ENCODE peak calls at places on chromosomes 5 and 9, in ten cellular contexts. C is SJSA1; Q is sigmoid colon; M is heart right ventricle; U is iPS DF 6.9; R is naive thymus-derived CD4-positive, alpha-beta T cell; F is brain microvascular endothelial cell; K is psoas muscle; P is HL-60; V is effector memory CD4-positive, alpha-beta T cell. W is an unnamed sample.
A peak's percentile ranks its signal among the peaks of the same experiment; 100 is the strongest.

GRCh38 chr5:14724633-14725032 is 60.1 kb downstream of the OTULIN start:
- DNase-seq in C (no peak), Q (no peak), M (no peak), U (no peak), R (no peak), F (no peak), K (no peak), P (peak; percentile 73), V (no peak), W (no peak)

GRCh38 chr5:94690778-94691177 is 72.3 kb downstream of the SLF1 start:
- DNase-seq in C (no peak), Q (no peak), M (no peak), U (no peak), R (no peak), F (no peak), K (no peak), P (no peak), V (no peak), W (no peak)

GRCh38 chr5:163712011-163712410 is 206.6 kb downstream of the MAT2B start:
- DNase-seq in C (no peak), Q (no peak), M (no peak), U (no peak), R (no peak), F (no peak), K (no peak), P (no peak), V (no peak), W (no peak)

GRCh38 chr5:178363501-178364325 is 131.1 kb upstream of the PHYKPL start:
- DNase-seq in C (no peak), Q (no peak), M (no peak), U (no peak), R (no peak), F (no peak), K (no peak), P (peak; percentile 24), V (no peak), W (no peak)

GRCh38 chr5:31106742-31107546 is 86.5 kb upstream of the CDH6 start:
- DNase-seq in C (peak; percentile 8), Q (no peak), M (no peak), U (no peak), R (no peak), F (peak; percentile 66), K (no peak), P (no peak), V (no peak), W (no peak)

GRCh38 chr9:136747161-136748060 is 914 bp downstream of the LCN6 start:
- DNase-seq in C (no peak), Q (no peak), M (no peak), U (no peak), R (no peak), F (no peak), K (no peak), P (no peak), V (no peak), W (no peak)

GRCh38 chr9:116163293-116164055 is 9.9 kb downstream of the PAPPA start:
- DNase-seq in C (no peak), Q (no peak), M (no peak), U (no peak), R (no peak), F (no peak), K (no peak), P (no peak), V (no peak), W (no peak)

GRCh38 chr5:79514391-79515105 is 614 bp upstream of the HOMER1 start:
- DNase-seq in C (peak; percentile 89), Q (peak; percentile 97), M (peak; percentile 89), U (peak; percentile 91), R (peak; percentile 88), F (peak; percentile 86), K (peak; percentile 88), P (peak; percentile 81), V (peak; percentile 85), W (peak; percentile 37)

GRCh38 chr9:36939655-36940578 is 94.2 kb downstream of the PAX5 start:
- DNase-seq in C (no peak), Q (no peak), M (no peak), U (no peak), R (peak; percentile 11), F (no peak), K (no peak), P (no peak), V (no peak), W (no peak)

GRCh38 chr9:82332018-82332773 is 343.6 kb downstream of the SPATA31D1 start:
- DNase-seq in C (peak; percentile 86), Q (no peak), M (no peak), U (no peak), R (no peak), F (peak; percentile 61), K (no peak), P (no peak), V (no peak), W (peak; percentile 40)

GRCh38 chr5:116858705-116859333 is 284.2 kb upstream of the SEMA6A start:
- DNase-seq in C (no peak), Q (no peak), M (no peak), U (no peak), R (no peak), F (no peak), K (no peak), P (no peak), V (no peak), W (no peak)

GRCh38 chr5:16914584-16914983 is 21.5 kb downstream of the MYO10 start:
- DNase-seq in C (no peak), Q (no peak), M (no peak), U (no peak), R (no peak), F (no peak), K (no peak), P (no peak), V (no peak), W (no peak)

GRCh38 chr5:72151646-72152045 is 44.4 kb downstream of the MAP1B start:
- DNase-seq in C (no peak), Q (no peak), M (no peak), U (no peak), R (no peak), F (no peak), K (no peak), P (no peak), V (no peak), W (no peak)

GRCh38 chr5:151678713-151679112 is 8.0 kb downstream of the SPARC start:
- DNase-seq in C (no peak), Q (peak; percentile 45), M (no peak), U (no peak), R (no peak), F (no peak), K (no peak), P (no peak), V (no peak), W (no peak)

GRCh38 chr5:128144491-128144890 is 60.9 kb downstream of the SLC12A2 start:
- DNase-seq in C (no peak), Q (no peak), M (no peak), U (no peak), R (no peak), F (peak; percentile 21), K (no peak), P (no peak), V (no peak), W (no peak)

GRCh38 chr9:95446259-95446658 is 70.5 kb downstream of the PTCH1 start:
- DNase-seq in C (no peak), Q (no peak), M (no peak), U (no peak), R (no peak), F (no peak), K (no peak), P (no peak), V (no peak), W (no peak)

GRCh38 chr5:9245071-9245470 is 300.8 kb downstream of the SEMA5A start:
- DNase-seq in C (no peak), Q (no peak), M (no peak), U (no peak), R (no peak), F (peak; percentile 62), K (no peak), P (no peak), V (no peak), W (no peak)

GRCh38 chr9:101311759-101312420 is 72.9 kb downstream of the BAAT start:
- DNase-seq in C (peak; percentile 31), Q (no peak), M (no peak), U (peak; percentile 41), R (no peak), F (peak; percentile 60), K (no peak), P (peak; percentile 54), V (no peak), W (no peak)

GRCh38 chr9:72983056-72983455 is 30.2 kb upstream of the ALDH1A1 start:
- DNase-seq in C (no peak), Q (no peak), M (no peak), U (no peak), R (no peak), F (no peak), K (no peak), P (no peak), V (no peak), W (no peak)
- H3K27ac ChIP-seq in C (no peak overlapping the region), Q (peak overlapping the region; percentile 63), M (no peak overlapping the region), U (no peak overlapping the region), R (no peak overlapping the region), F (no peak overlapping the region), K (no peak overlapping the region), P (no peak overlapping the region), V (no peak overlapping the region), W (no peak overlapping the region)

DNA sequence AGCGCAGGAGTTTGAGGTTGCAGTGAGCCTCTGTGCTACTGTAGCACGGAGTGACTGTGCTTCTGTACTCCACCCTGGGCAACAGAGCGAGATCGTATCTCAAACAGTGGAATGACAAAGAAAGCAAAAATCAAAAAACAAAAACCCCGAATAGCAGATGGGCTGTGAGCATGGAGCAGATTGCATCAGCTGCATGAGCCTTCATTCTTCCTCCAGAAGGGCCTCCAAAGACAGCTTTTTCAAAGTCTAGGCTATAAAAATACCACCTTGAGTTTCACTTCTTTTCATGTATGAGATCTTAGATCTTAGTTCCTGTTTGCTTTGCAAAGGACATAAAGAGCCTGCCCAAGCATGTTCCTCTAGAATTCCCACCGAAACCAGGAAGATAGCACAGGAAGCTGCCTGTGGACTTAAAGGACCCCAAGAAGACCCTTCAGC is 15.0 kb upstream of the HSPB3 start:
- DNase-seq in C (no peak), Q (no peak), M (no peak), U (no peak), R (no peak), F (no peak), K (no peak), P (no peak), V (no peak), W (no peak)
- H3K27ac ChIP-seq in C (no peak overlapping the region), Q (no peak overlapping the region), M (no peak overlapping the region), U (no peak overlapping the region), R (peak overlapping the region; percentile 57), F (no peak overlapping the region), K (no peak overlapping the region), P (no peak overlapping the region), V (no peak overlapping the region), W (no peak overlapping the region)

DNA sequence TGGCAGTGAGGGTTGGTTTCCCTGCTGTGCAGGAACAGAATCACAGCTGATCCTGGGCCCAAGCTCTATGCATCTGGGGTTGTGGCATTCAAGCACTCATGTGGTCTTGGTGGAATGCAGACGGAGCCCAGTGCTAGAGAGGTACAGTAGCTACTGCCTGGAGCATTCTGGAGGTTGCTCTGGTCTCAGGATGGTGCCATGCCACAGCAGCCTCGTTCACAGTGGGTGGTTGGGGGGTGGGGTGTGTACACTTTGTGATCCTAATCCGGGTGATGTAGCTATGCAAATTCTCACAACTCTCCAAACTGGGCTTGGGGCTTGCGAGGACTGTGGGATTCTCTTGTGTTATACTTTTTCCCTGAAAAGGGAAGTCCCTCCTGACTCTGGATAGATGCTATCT is 45.2 kb downstream of the FGD3 start:
- DNase-seq in C (no peak), Q (no peak), M (no peak), U (no peak), R (no peak), F (no peak), K (no peak), P (no peak), V (no peak), W (no peak)
- H3K27ac ChIP-seq in C (no peak overlapping the region), Q (no peak overlapping the region), M (no peak overlapping the region), U (no peak overlapping the region), R (peak overlapping the region; percentile 25), F (no peak overlapping the region), K (no peak overlapping the region), P (no peak overlapping the region), V (peak overlapping the region; percentile 11), W (no peak overlapping the region)

GRCh38 chr9:122291458-122291857 is 26.8 kb downstream of the MRRF start:
- DNase-seq in C (no peak), Q (no peak), M (no peak), U (no peak), R (no peak), F (no peak), K (no peak), P (no peak), V (no peak), W (no peak)
- H3K27ac ChIP-seq in C (no peak overlapping the region), Q (no peak overlapping the region), M (no peak overlapping the region), U (no peak overlapping the region), R (no peak overlapping the region), F (no peak overlapping the region), K (no peak overlapping the region), P (no peak overlapping the region), V (no peak overlapping the region), W (no peak overlapping the region)